ENCODE peak calls at places on chromosomes 3 and 15, in eight cellular contexts. F, I, H, A, P, R, J and L are unnamed samples. For H3K27me3 and H3K36me3, the result is how much of the 10 kb centered on the place peaks cover.

GRCh38 chr3:73745429-73746247 is 120.9 kb upstream of the PDZRN3 start:
- DNase-seq in F (no peak), R (no peak), H (no peak), P (no peak), I (no peak), A (peak), J (no peak), L (no peak)

GRCh38 chr3:142467738-142468137 is 19.9 kb upstream of the XRN1 start:
- DNase-seq in H (no peak), R (no peak), J (no peak), P (no peak), I (no peak), A (no peak), F (no peak), L (no peak)

GRCh38 chr3:134483195-134483890 is 2.4 kb downstream of the ANAPC13 start:
- DNase-seq in A (peak), R (no peak), P (no peak), F (no peak), I (no peak), J (no peak), H (no peak), L (no peak)

GRCh38 chr3:101992861-101993260 is 143.5 kb downstream of the NFKBIZ start:
- DNase-seq in F (no peak), A (peak), I (no peak), J (no peak), P (no peak), R (no peak), H (no peak), L (no peak)

GRCh38 chr3:87350367-87351199 is 74.2 kb upstream of the POU1F1 start:
- DNase-seq in H (peak), I (no peak), A (peak), F (peak), P (peak), J (no peak), R (no peak), L (peak)

GRCh38 chr3:195900426-195901355 is 7.7 kb downstream of the TNK2 start:
- DNase-seq in A (peak), F (no peak), R (peak), H (no peak), P (no peak), I (peak), J (peak), L (no peak)

GRCh38 chr3:64686446-64686908 is 1.3 kb downstream of the ADAMTS9 start:
- DNase-seq in P (no peak), A (no peak), R (peak), F (peak), J (no peak), I (no peak), H (no peak), L (peak)

GRCh38 chr15:57592836-57593420 is 1.2 kb downstream of the MYZAP start:
- DNase-seq in R (no peak), I (no peak), J (no peak), A (no peak), P (no peak), H (no peak), F (no peak), L (no peak)

GRCh38 chr3:124117486-124117885 is 125.6 kb upstream of the ROPN1 start:
- DNase-seq in H (no peak), I (no peak), J (peak), R (no peak), F (no peak), P (no peak), A (peak), L (no peak)

GRCh38 chr3:117278424-117279190 is 569.0 kb downstream of the TUSC7 start:
- DNase-seq in A (peak), I (no peak), H (no peak), F (peak), P (no peak), R (peak), J (no peak), L (no peak)

GRCh38 chr3:71303627-71304260 is 279.8 kb downstream of the FOXP1 start:
- DNase-seq in R (no peak), H (no peak), A (no peak), I (no peak), P (no peak), F (no peak), J (no peak), L (no peak)

GRCh38 chr3:101262393-101263240 is 57.8 kb downstream of the IMPG2 start:
- DNase-seq in R (no peak), F (no peak), A (no peak), H (no peak), I (no peak), P (no peak), J (no peak), L (no peak)

GRCh38 chr3:135237371-135237770 is 442.3 kb downstream of the EPHB1 start:
- DNase-seq in J (no peak), F (peak), R (no peak), P (no peak), A (no peak), H (no peak), I (no peak), L (peak)

GRCh38 chr15:48803877-48804276 is 7.0 kb downstream of the CEP152 start:
- DNase-seq in J (no peak), A (no peak), P (no peak), H (no peak), R (no peak), F (no peak), I (no peak), L (no peak)

GRCh38 chr15:57559875-57560274 is 31.8 kb upstream of the MYZAP start:
- DNase-seq in A (peak), J (peak), F (peak), H (peak), R (peak), P (peak), I (peak), L (peak)

GRCh38 chr3:112074006-112074405 is 12.2 kb upstream of the C3orf52 start:
- DNase-seq in F (no peak), I (no peak), J (no peak), P (no peak), A (no peak), R (no peak), H (no peak), L (no peak)

GRCh38 chr15:32919749-32920414 is 202.1 kb downstream of the GREM1 start:
- DNase-seq in A (peak), J (no peak), F (no peak), I (no peak), H (no peak), R (no peak), P (no peak), L (no peak)

GRCh38 chr15:87736401-87736800 is 520.1 kb downstream of the NTRK3 start:
- DNase-seq in I (no peak), H (no peak), P (no peak), A (peak), R (no peak), F (no peak), J (no peak), L (no peak)

GRCh38 chr3:58441514-58442450 is 8.2 kb upstream of the PDHB start:
- DNase-seq in F (no peak), J (no peak), H (no peak), P (no peak), R (no peak), A (no peak), I (no peak), L (peak)

GRCh38 chr3:52402706-52403270 is 42.1 kb downstream of the SEMA3G start:
- DNase-seq in F (no peak), H (no peak), J (peak), R (no peak), I (no peak), A (no peak), P (no peak), L (peak)

GRCh38 chr3:69536306-69537020 is 150.6 kb upstream of the FRMD4B start:
- DNase-seq in P (no peak), I (no peak), R (no peak), F (no peak), J (no peak), H (no peak), A (no peak), L (peak)

GRCh38 chr3:188854395-188855149 is 317.2 kb upstream of the TPRG1 start:
- DNase-seq in P (no peak), J (no peak), F (no peak), I (no peak), R (no peak), A (peak), H (no peak), L (no peak)

GRCh38 chr3:17119198-17120072 is 234.7 kb downstream of the PLCL2 start:
- DNase-seq in A (no peak), H (no peak), F (no peak), R (no peak), P (no peak), I (no peak), J (no peak), L (no peak)

GRCh38 chr3:195893121-195893449 is 15.3 kb downstream of the TNK2 start:
- DNase-seq in P (no peak), J (peak), H (no peak), A (no peak), I (peak), F (peak), R (no peak), L (peak)

GRCh38 chr3:194095464-194095863 is 40.5 kb upstream of the HES1 start:
- DNase-seq in P (no peak), H (no peak), F (peak), I (peak), R (peak), A (no peak), J (peak), L (no peak)

GRCh38 chr3:184391266-184391665 is 11.4 kb downstream of the CHRD start:
- DNase-seq in R (no peak), P (no peak), I (no peak), H (no peak), A (no peak), F (no peak), J (no peak), L (no peak)

GRCh38 chr3:71689305-71689704 is 35.9 kb downstream of the EIF4E3 start:
- DNase-seq in I (no peak), H (no peak), A (no peak), R (no peak), F (no peak), J (no peak), P (no peak), L (no peak)

GRCh38 chr15:23687143-23687470 is at the start of gene NDN:
- DNase-seq in P (peak), R (peak), F (peak), J (peak), H (no peak), I (no peak), A (peak), L (peak)

GRCh38 chr3:72273615-72274014 is 488.7 kb upstream of the PROK2 start:
- DNase-seq in P (no peak), A (peak), F (no peak), H (no peak), I (no peak), R (no peak), J (no peak), L (peak)

GRCh38 chr3:195904364-195904763 is 4.0 kb downstream of the TNK2 start:
- DNase-seq in R (no peak), I (no peak), H (no peak), F (no peak), A (no peak), J (no peak), P (no peak), L (no peak)

GRCh38 chr3:81485444-81485865 is 276.0 kb downstream of the GBE1 start:
- DNase-seq in I (no peak), H (no peak), F (no peak), J (no peak), A (peak), R (peak), P (no peak), L (no peak)

GRCh38 chr15:33545866-33546265 is 235.1 kb downstream of the RYR3 start:
- DNase-seq in R (no peak), I (no peak), A (no peak), H (no peak), J (no peak), F (no peak), P (no peak), L (no peak)

GRCh38 chr3:87052499-87053260 is 61.7 kb upstream of the VGLL3 start:
- DNase-seq in R (no peak), A (peak), H (no peak), J (no peak), P (no peak), F (no peak), I (no peak), L (peak)

GRCh38 chr15:66999046-66999557 is 66.3 kb upstream of the SMAD3 start:
- DNase-seq in F (no peak), J (no peak), P (no peak), A (no peak), R (no peak), I (no peak), H (no peak), L (no peak)

GRCh38 chr3:133939496-133939835 is 43.8 kb upstream of the RAB6B start:
- DNase-seq in F (no peak), R (peak), H (no peak), I (peak), J (no peak), A (no peak), P (no peak), L (no peak)

GRCh38 chr3:114606336-114606735 is 312.5 kb downstream of the TIGIT start:
- DNase-seq in A (no peak), P (no peak), F (no peak), R (no peak), J (no peak), H (no peak), I (no peak), L (no peak)

GRCh38 chr3:128994581-128995161 is 795 bp upstream of the CFAP92 start:
- DNase-seq in H (no peak), F (no peak), I (no peak), A (no peak), P (no peak), J (no peak), R (no peak), L (no peak)
- H3K4me3 ChIP-seq in H (peak), F (peak), I (no peak), A (peak), P (no peak), J (peak), R (no peak), L (no peak)

GRCh38 chr15:74732846-74733245 is 7.5 kb upstream of the CYP1A1 start:
- DNase-seq in R (no peak), J (no peak), I (no peak), F (no peak), A (no peak), H (no peak), P (no peak), L (no peak)

GRCh38 chr15:74733269-74733668 is 7.9 kb upstream of the CYP1A1 start:
- DNase-seq in H (no peak), R (no peak), A (no peak), I (no peak), J (no peak), P (no peak), F (no peak), L (no peak)

GRCh38 chr15:74726774-74727164 is 1.4 kb upstream of the CYP1A1 start:
- DNase-seq in A (no peak), I (no peak), F (no peak), H (no peak), P (no peak), J (no peak), R (no peak), L (no peak)

GRCh38 chr15:74727727-74728126 is 2.4 kb upstream of the CYP1A1 start:
- DNase-seq in H (no peak), I (no peak), A (no peak), F (peak), R (peak), P (no peak), J (peak), L (no peak)

DNA sequence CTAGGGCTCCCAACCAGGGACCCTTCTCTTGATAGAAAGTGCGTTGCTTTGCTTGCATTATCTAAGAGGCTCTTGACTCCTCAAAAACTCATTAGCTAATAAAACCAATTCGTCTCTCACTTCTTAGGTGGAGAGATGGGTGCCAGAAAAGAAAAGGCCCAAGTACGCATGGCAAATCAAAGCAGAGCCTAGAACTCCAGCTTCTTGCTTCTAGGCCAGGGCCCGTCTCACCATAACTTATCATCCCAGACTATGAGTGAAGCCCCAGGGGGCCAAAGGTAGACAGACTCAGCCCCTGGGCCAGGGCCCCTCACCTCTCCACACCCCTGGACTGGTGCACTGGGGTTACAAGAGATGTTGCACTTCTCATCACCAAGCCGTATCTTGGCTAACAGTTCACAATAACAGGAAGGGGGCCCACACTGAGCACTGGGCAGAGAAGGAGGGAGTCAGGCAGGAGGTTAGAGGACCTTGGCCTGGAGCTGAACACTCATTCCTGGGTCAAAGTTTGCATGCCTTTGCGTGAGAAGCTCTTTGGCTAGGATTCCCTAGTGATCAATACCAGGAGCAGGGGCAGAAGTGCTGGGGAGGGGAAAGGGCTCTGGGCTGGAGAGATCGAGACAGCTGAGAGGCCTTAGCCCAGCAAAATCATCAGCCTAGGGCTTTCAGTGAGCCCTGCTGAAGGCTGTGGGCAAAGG is 5.4 kb upstream of the CYP1A1 start:
- DNase-seq in A (no peak), P (no peak), I (no peak), F (no peak), J (no peak), R (no peak), H (no peak), L (no peak)
- H3K27me3 ChIP-seq in A (under half), P (half or more), I (under half), F (half or more), J (under half), R (under half), H (under half), L (under half)

GRCh38 chr3:37040231-37040630 is 46.9 kb downstream of the MLH1 start:
- DNase-seq in J (no peak), H (no peak), F (no peak), R (no peak), P (no peak), A (no peak), I (no peak), L (no peak)

GRCh38 chr3:37032961-37033360 is 39.6 kb downstream of the MLH1 start:
- DNase-seq in J (no peak), F (no peak), A (peak), H (no peak), R (no peak), I (no peak), P (no peak), L (no peak)

GRCh38 chr3:37041546-37042195 is 48.4 kb downstream of the MLH1 start:
- DNase-seq in J (no peak), I (no peak), A (no peak), P (no peak), R (no peak), F (no peak), H (no peak), L (no peak)

GRCh38 chr3:37039447-37039846 is 46.1 kb downstream of the MLH1 start:
- DNase-seq in A (no peak), F (no peak), R (no peak), I (no peak), H (no peak), P (no peak), J (no peak), L (no peak)

DNA sequence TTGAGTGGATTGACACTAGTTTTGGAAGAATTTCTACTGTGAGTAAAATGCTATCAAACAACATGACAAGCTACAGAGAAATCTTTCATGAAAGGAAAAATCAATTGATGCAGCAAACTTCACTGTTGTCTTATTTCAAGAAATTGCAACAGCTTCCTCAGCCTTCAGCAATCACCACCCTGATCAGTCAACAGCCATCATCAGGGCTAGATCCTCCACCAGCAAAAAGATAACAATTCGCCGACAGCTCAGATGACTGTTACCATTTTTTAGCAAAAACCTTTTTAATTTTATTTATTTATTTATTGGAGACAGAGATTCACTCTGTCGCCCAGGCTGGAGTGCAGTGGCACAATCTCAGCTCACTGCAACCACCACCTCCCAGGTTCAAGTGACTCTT is 44.0 kb downstream of the MLH1 start:
- DNase-seq in J (no peak), H (no peak), R (no peak), A (no peak), I (no peak), F (no peak), P (no peak), L (no peak)
- H3K36me3 ChIP-seq in J (half or more), H (under half), R (under half), A (under half), I (under half), F (half or more), P (half or more), L (under half)

GRCh38 chr3:152244156-152244888 is 24.4 kb upstream of the MBNL1 start:
- DNase-seq in I (no peak), H (no peak), P (no peak), F (no peak), A (no peak), R (no peak), J (no peak), L (no peak)

GRCh38 chr3:152245498-152246175 is 23.1 kb upstream of the MBNL1 start:
- DNase-seq in H (no peak), A (no peak), P (no peak), F (no peak), R (no peak), J (no peak), I (no peak), L (no peak)

GRCh38 chr3:152241142-152242067 is 27.3 kb upstream of the MBNL1 start:
- DNase-seq in F (no peak), R (no peak), P (no peak), I (no peak), A (peak), H (no peak), J (no peak), L (no peak)

GRCh38 chr3:152243301-152243711 is 25.4 kb upstream of the MBNL1 start:
- DNase-seq in R (no peak), H (no peak), J (no peak), I (no peak), A (no peak), F (no peak), P (peak), L (no peak)
- H3K4me3 ChIP-seq in R (no peak), H (peak), J (no peak), I (no peak), A (no peak), F (no peak), P (peak), L (no peak)